ENCODE peak calls at places on chromosomes 6 and 20, in six cellular contexts. T, S, V, U, O and A are unnamed samples.

GRCh38 chr6:41644297-41644879 is 6.1 kb downstream of the MDFI start:
- DNase-seq in T (no peak), O (no peak), S (no peak), U (no peak), V (no peak), A (peak)

GRCh38 chr20:8720089-8720488 is 348.8 kb upstream of the PLCB4 start:
- DNase-seq in U (no peak), O (no peak), T (no peak), S (no peak), V (no peak), A (no peak)

GRCh38 chr6:170438861-170439260 is 114.2 kb downstream of the PSMB1 start:
- DNase-seq in T (no peak), U (no peak), O (no peak), S (no peak), V (no peak), A (no peak)

GRCh38 chr6:146741609-146742008 is 142.8 kb downstream of the ADGB start:
- DNase-seq in V (no peak), T (no peak), O (peak), U (no peak), S (no peak), A (no peak)

GRCh38 chr6:37732688-37733087 is 35.0 kb upstream of the MDGA1 start:
- DNase-seq in S (no peak), O (no peak), T (no peak), U (no peak), V (no peak), A (no peak)

GRCh38 chr6:134309227-134309626 is 8.7 kb downstream of the SGK1 start:
- DNase-seq in T (no peak), V (no peak), O (no peak), S (no peak), U (no peak), A (no peak)

GRCh38 chr6:84522135-84522535 is 242.3 kb downstream of the TBX18 start:
- DNase-seq in T (peak), S (no peak), V (peak), U (no peak), O (peak), A (no peak)

GRCh38 chr6:130843575-130844320 is 16.5 kb downstream of the SMLR1 start:
- DNase-seq in T (no peak), S (no peak), O (peak), U (no peak), V (peak), A (no peak)

GRCh38 chr6:39426057-39426592 is 103.6 kb upstream of the KCNK16 start:
- DNase-seq in V (peak), T (peak), S (no peak), U (no peak), O (no peak), A (no peak)

GRCh38 chr6:16752206-16752867 is 8.9 kb downstream of the ATXN1 start:
- DNase-seq in T (no peak), O (peak), U (no peak), S (no peak), V (peak), A (no peak)

GRCh38 chr6:149939909-149940672 is 1.7 kb upstream of the ULBP2 start:
- DNase-seq in V (no peak), U (no peak), O (no peak), T (no peak), S (no peak), A (no peak)

GRCh38 chr6:122268394-122268793 is 131.1 kb upstream of the HSF2 start:
- DNase-seq in V (no peak), T (no peak), S (no peak), O (no peak), U (no peak), A (no peak)

GRCh38 chr6:117491916-117492315 is 9.4 kb downstream of the DCBLD1 start:
- DNase-seq in O (no peak), T (no peak), V (peak), U (no peak), S (no peak), A (no peak)

GRCh38 chr20:50690562-50690978 is 772 bp downstream of the RIPOR3 start:
- DNase-seq in S (no peak), U (no peak), O (no peak), T (no peak), V (no peak), A (no peak)

GRCh38 chr6:139698526-139699182 is 324.2 kb upstream of the CITED2 start:
- DNase-seq in S (no peak), O (no peak), T (no peak), U (no peak), V (no peak), A (no peak)

GRCh38 chr6:63740709-63741108 is 105.1 kb downstream of the PHF3 start:
- DNase-seq in V (peak), U (no peak), S (no peak), O (peak), T (peak), A (no peak)

GRCh38 chr20:62737971-62738881 is 29.6 kb downstream of the NTSR1 start:
- DNase-seq in V (no peak), U (no peak), S (no peak), O (no peak), T (no peak), A (peak)

GRCh38 chr6:28985396-28986164 is 19.5 kb downstream of the ZNF311 start:
- DNase-seq in V (peak), U (peak), T (peak), S (no peak), O (peak), A (peak)

GRCh38 chr20:1373614-1374013 is 19.2 kb downstream of the FKBP1A start:
- DNase-seq in T (no peak), U (peak), O (no peak), V (peak), S (no peak), A (no peak)

GRCh38 chr20:61115627-61116026 is 136.4 kb upstream of the CDH4 start:
- DNase-seq in T (no peak), U (no peak), S (no peak), V (no peak), O (no peak), A (no peak)

GRCh38 chr6:108961985-108962384 is 113.8 kb downstream of the ARMC2 start:
- DNase-seq in O (no peak), T (no peak), S (no peak), U (no peak), V (peak), A (no peak)

GRCh38 chr20:47360207-47360488 is 3.6 kb upstream of the ZMYND8 start:
- DNase-seq in S (no peak), O (no peak), U (no peak), V (no peak), T (no peak), A (no peak)

GRCh38 chr20:44770480-44771171 is 25.0 kb downstream of the KCNK15 start:
- DNase-seq in O (no peak), T (no peak), U (no peak), S (no peak), V (no peak), A (no peak)

GRCh38 chr6:41713650-41714291 is 21.6 kb downstream of the TFEB start:
- DNase-seq in S (no peak), O (no peak), T (no peak), U (no peak), V (no peak), A (no peak)

GRCh38 chr6:5634525-5634924 is 372.2 kb downstream of the NRN1 start:
- DNase-seq in S (no peak), V (no peak), T (no peak), O (no peak), U (no peak), A (no peak)

GRCh38 chr6:11653028-11653583 is 115.6 kb downstream of the TMEM170B start:
- DNase-seq in V (peak), T (peak), O (peak), U (no peak), S (peak), A (no peak)

GRCh38 chr6:136521430-136521829 is 28.8 kb downstream of the MAP7 start:
- DNase-seq in S (no peak), O (no peak), V (no peak), U (no peak), T (no peak), A (no peak)

GRCh38 chr6:139062921-139063320 is 34.4 kb downstream of the ABRACL start:
- DNase-seq in U (no peak), O (peak), T (no peak), V (no peak), S (no peak), A (no peak)

GRCh38 chr6:15327271-15327670 is 81.4 kb downstream of the JARID2 start:
- DNase-seq in S (peak), V (no peak), T (no peak), U (no peak), O (no peak), A (no peak)

GRCh38 chr6:123009101-123009500 is 13.1 kb downstream of the CLVS2 start:
- DNase-seq in O (no peak), U (no peak), V (no peak), T (no peak), S (no peak), A (no peak)